ENCODE peak calls at places on chromosomes 4 and X, in five cellular contexts. R is H1, S is mesenchymal stem cell, J is IMR-90, O is mesendoderm. I is an unnamed sample.

GRCh38 chrX:149881081-149881711 is at the start of gene MAGEA8:
- DNase-seq in S (no peak), R (peak; percentile 62), J (no peak), O (peak; percentile 15), I (no peak)

GRCh38 chrX:75609361-75609760 is 86.5 kb upstream of the ZDHHC15 start:
- DNase-seq in J (no peak), R (no peak), O (no peak), S (no peak), I (no peak)

GRCh38 chr4:54228563-54229501 is at the start of gene PDGFRA:
- DNase-seq in O (peak; percentile 47), J (peak; percentile 94), S (peak; percentile 96), R (peak; percentile 52), I (peak; percentile 23)

GRCh38 chr4:134668237-134668636 is 466.6 kb upstream of the PABPC4L start:
- DNase-seq in O (no peak), R (no peak), J (no peak), S (no peak), I (no peak)

GRCh38 chrX:130172127-130172834 is 519 bp downstream of the RAB33A start:
- DNase-seq in S (no peak), J (no peak), O (no peak), R (peak; percentile 47), I (no peak)

GRCh38 chrX:78548012-78548411 is 111.1 kb downstream of the RTL3 start:
- DNase-seq in R (no peak), O (no peak), S (no peak), J (peak; percentile 26), I (no peak)

GRCh38 chr4:123856689-123857545 is 460.3 kb downstream of the SPRY1 start:
- DNase-seq in O (peak; percentile 86), R (no peak), S (peak; percentile 73), J (peak; percentile 62), I (peak; percentile 23)

GRCh38 chrX:129718701-129719100 is 20.1 kb upstream of the XPNPEP2 start:
- DNase-seq in R (no peak), S (no peak), J (no peak), O (no peak), I (no peak)

GRCh38 chrX:53686151-53686885 is at the start of gene HUWE1:
- DNase-seq in J (peak; percentile 58), R (peak; percentile 89), O (peak; percentile 92), S (peak; percentile 79), I (peak; percentile 79)

GRCh38 chrX:70436380-70436779 is 8.3 kb upstream of the DLG3 start:
- DNase-seq in J (no peak), O (peak; percentile 81), R (peak; percentile 60), S (peak; percentile 8), I (no peak)
- H3K4ac ChIP-seq in J (no peak overlapping the region), O (no peak overlapping the region), R (no peak overlapping the region), S (no peak overlapping the region), I (no peak overlapping the region)

DNA sequence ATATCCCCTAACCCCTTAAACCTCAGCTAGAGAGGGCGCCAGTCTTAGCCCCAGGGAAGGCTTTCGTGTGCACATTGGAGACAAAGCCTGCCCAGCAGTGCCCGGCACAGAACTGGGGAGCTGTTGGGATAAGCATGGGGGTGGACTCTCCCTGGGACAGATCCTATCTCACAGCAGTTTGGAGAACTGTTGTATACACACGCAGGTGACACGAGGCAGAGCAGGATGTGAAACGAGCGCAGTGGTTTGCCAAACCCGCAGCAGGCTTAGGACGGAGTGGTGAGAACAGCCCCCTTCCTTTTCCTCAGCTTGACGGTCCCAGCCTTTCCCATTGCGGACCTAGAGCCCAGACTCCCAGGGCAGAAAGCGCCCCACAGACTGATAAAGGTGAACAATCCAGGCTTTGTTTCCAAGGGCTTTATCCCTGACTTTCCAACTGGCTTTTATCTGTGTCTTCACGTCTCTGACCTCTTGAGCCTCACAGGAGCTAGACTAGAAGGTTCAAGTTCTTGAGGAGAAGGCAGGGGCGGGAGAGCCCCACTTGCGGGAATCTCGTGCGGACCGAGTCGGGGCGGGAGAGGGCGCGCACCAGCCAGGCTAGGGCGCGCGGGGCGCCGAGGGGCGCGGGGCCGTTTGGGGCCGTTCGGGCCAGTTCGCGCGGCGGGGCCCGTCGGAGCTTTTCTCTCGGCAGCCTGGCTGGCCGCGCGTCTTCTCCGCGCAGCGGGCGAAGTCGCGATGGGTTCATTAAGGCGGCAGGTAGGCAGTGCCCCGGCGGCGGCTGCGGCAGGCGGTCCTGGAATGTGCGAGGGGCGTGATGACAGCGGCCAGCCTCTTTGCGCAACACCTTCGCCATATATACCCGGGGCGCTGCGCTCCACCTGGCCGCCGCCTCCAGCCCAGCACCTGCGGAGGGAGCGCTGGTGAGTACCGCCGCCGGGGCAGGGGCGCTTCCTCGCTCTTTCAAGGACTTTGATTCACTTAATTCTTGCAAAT is at the start of gene SLC34A2:
- DNase-seq in S (no peak), J (no peak), O (peak; percentile 84), R (peak; percentile 84), I (peak; percentile 42)
- H3K9ac ChIP-seq in S (no peak within 1 kb of the TSS), J (no peak within 1 kb of the TSS), O (peak within 1 kb of the TSS; percentile 9), R (no peak within 1 kb of the TSS), I (no peak within 1 kb of the TSS)

GRCh38 chrX:48793935-48794334 is 7.5 kb downstream of the GATA1 start:
- DNase-seq in R (no peak), S (no peak), O (no peak), J (no peak), I (no peak)
- H3K4ac ChIP-seq in R (no peak overlapping the region), S (no peak overlapping the region), O (no peak overlapping the region), J (no peak overlapping the region), I (no peak overlapping the region)

GRCh38 chrX:77442728-77443127 is 4.5 kb upstream of the FGF16 start:
- DNase-seq in R (no peak), S (peak; percentile 63), J (peak; percentile 81), O (no peak), I (no peak)
- H3K9ac ChIP-seq in R (no peak overlapping the region), S (no peak overlapping the region), J (no peak overlapping the region), O (no peak overlapping the region), I (no peak overlapping the region)

DNA sequence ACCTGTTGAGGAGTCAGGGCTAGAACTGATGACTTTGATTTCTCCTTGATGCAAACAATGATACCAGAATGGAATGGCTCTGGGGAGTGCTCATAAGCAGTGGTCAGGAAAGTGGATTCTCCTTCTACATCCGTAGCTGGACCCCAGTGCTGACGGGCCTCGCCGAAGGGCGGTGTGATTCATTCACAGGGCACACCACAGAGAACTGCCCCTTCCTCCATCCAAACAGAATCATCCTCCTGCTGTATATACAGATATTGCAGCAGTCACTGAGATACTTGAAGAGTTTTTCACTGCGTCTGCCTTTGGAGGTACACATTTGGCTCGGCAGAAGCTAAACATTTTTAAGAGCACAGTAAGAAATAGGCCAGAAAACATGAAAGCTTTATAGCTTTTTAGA is 7.3 kb upstream of the DCTD start:
- DNase-seq in R (no peak), J (peak; percentile 92), O (no peak), S (peak; percentile 60), I (no peak)
- H3K4ac ChIP-seq in R (no peak overlapping the region), J (peak overlapping the region; percentile 66), O (no peak overlapping the region), S (no peak overlapping the region), I (no peak overlapping the region)

GRCh38 chrX:81202413-81202794 is 502 bp downstream of the SH3BGRL start:
- DNase-seq in S (no peak), R (no peak), O (peak; percentile 22), J (peak; percentile 12), I (no peak)

GRCh38 chrX:81206471-81206870 is 4.6 kb downstream of the SH3BGRL start:
- DNase-seq in O (no peak), J (no peak), S (no peak), R (no peak), I (no peak)

GRCh38 chrX:81201692-81202412 is at the start of the genes HMGN5 and SH3BGRL:
- DNase-seq in J (peak; percentile 88), O (peak; percentile 89), S (peak; percentile 92), R (peak; percentile 50), I (peak; percentile 58)

GRCh38 chrX:81202989-81203388 is 1.1 kb downstream of the SH3BGRL start:
- DNase-seq in J (no peak), S (no peak), O (no peak), R (no peak), I (no peak)
- H3K9ac ChIP-seq in J (peak overlapping the region; percentile 53), S (peak overlapping the region; percentile 95), O (peak overlapping the region; percentile 69), R (no peak overlapping the region), I (no peak overlapping the region)

GRCh38 chrX:40300286-40300890 is 202.6 kb upstream of the BCOR start:
- DNase-seq in O (no peak), J (no peak), R (no peak), S (no peak), I (no peak)

GRCh38 chrX:40297949-40298539 is 200.3 kb upstream of the BCOR start:
- DNase-seq in O (no peak), S (no peak), R (no peak), J (no peak), I (no peak)

GRCh38 chrX:40299028-40299479 is 201.3 kb upstream of the BCOR start:
- DNase-seq in R (peak; percentile 52), J (no peak), O (peak; percentile 75), S (peak; percentile 52), I (no peak)

GRCh38 chrX:40298569-40298968 is 200.8 kb upstream of the BCOR start:
- DNase-seq in R (no peak), S (peak; percentile 39), J (no peak), O (peak; percentile 73), I (no peak)

DNA sequence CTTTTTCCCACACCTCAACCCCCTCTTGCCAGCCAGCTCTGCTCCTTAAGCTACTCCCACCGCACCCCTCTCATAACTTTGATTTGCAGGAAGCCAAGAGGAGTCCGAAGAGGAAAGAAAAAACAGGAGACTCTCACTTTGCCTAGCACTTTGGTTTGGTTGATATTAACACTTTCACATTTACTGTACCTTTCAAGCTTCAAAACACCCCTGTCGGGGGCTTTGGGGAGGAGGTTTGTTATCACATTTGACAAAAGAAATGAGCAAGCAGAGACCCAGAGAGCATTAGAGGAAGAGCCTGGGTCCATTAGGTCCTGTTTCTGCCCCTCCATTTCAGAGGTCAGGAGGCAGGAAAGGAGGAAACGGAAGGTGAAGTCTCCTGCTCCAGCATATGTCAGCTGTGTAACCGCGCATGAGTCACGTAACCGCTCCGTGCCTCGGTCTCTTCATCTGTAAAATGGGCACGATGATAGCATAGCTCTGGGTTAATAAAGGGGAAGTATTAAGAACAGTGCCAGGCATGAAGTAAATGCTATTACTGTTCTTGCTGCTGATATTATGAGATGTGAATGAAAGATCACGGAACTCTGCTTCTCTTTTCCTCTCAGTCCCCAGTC is 201.9 kb upstream of the BCOR start:
- DNase-seq in O (no peak), S (no peak), R (no peak), J (no peak), I (no peak)
- H3K4ac ChIP-seq in O (no peak overlapping the region), S (peak overlapping the region; percentile 15), R (no peak overlapping the region), J (no peak overlapping the region), I (no peak overlapping the region)

GRCh38 chr4:2793920-2794706 is 1.2 kb downstream of the SH3BP2 start:
- DNase-seq in J (no peak), R (no peak), O (peak; percentile 45), S (peak; percentile 71), I (no peak)

GRCh38 chr4:2794707-2795557 is 2.0 kb downstream of the SH3BP2 start:
- DNase-seq in O (no peak), R (no peak), S (peak; percentile 85), J (peak; percentile 79), I (no peak)

GRCh38 chr4:2797188-2797544 is 4.3 kb downstream of the SH3BP2 start:
- DNase-seq in O (no peak), R (no peak), S (no peak), J (no peak), I (no peak)

GRCh38 chr4:2796261-2797187 is 3.6 kb downstream of the SH3BP2 start:
- DNase-seq in O (no peak), J (peak; percentile 52), S (peak; percentile 47), R (no peak), I (no peak)

GRCh38 chr4:2795558-2796260 is 2.8 kb downstream of the SH3BP2 start:
- DNase-seq in S (no peak), R (no peak), O (no peak), J (no peak), I (no peak)
- H3K9ac ChIP-seq in S (no peak overlapping the region), R (no peak overlapping the region), O (no peak overlapping the region), J (no peak overlapping the region), I (no peak overlapping the region)

I was measured in neuronal stem cell.